ENCODE peak calls at places on chromosomes 1 and 21, in ten cellular contexts. X is HFF-Myc; J is psoas muscle; D is PC-3; L is NB4; R is left lung; M is CD8-positive, alpha-beta T cell; N is endodermal cell; G is kidney epithelial cell; W is A549. C is an unnamed sample.

GRCh38 chr1:9244501-9245229 is 10.1 kb downstream of the H6PD start:
- DNase-seq in M (no peak), R (no peak), L (peak; percentile 79), N (no peak), X (no peak), G (no peak), J (no peak), W (no peak), D (no peak), C (peak; percentile 14)

GRCh38 chr1:88998716-88999115 is 6.3 kb upstream of the KYAT3 start:
- DNase-seq in X (peak; percentile 63), W (peak; percentile 21), M (no peak), G (no peak), D (peak; percentile 93), R (no peak), L (peak; percentile 77), J (no peak), N (no peak), C (peak; percentile 77)

GRCh38 chr1:154938604-154939399 is 2.3 kb upstream of the PMVK start:
- DNase-seq in W (no peak), G (no peak), M (no peak), L (no peak), D (peak; percentile 55), X (no peak), J (no peak), N (no peak), R (no peak), C (no peak)

GRCh38 chr1:232142403-232143314 is 487.3 kb downstream of the SIPA1L2 start:
- DNase-seq in W (peak; percentile 31), N (peak; percentile 53), X (no peak), D (peak; percentile 71), M (no peak), L (no peak), G (no peak), J (no peak), R (no peak), C (peak; percentile 91)

GRCh38 chr1:243399561-243400155 is 143.8 kb downstream of the SDCCAG8 start:
- DNase-seq in L (no peak), M (no peak), G (no peak), N (no peak), W (no peak), X (no peak), R (no peak), J (no peak), D (no peak), C (no peak)

GRCh38 chr1:228059536-228060457 is 22.7 kb upstream of the ARF1 start:
- DNase-seq in M (peak; percentile 75), N (peak; percentile 100), G (no peak), D (peak; percentile 94), J (peak; percentile 65), L (no peak), X (no peak), R (peak; percentile 96), W (peak; percentile 73), C (no peak)

GRCh38 chr1:207925210-207925609 is 14.3 kb upstream of the CD34 start:
- DNase-seq in D (no peak), N (peak; percentile 75), R (no peak), G (no peak), J (peak; percentile 73), W (no peak), L (no peak), M (no peak), X (no peak), C (peak; percentile 22)

GRCh38 chr1:47688631-47689296 is 250.9 kb downstream of the FOXD2 start:
- DNase-seq in X (no peak), G (no peak), D (no peak), N (peak; percentile 45), W (no peak), L (no peak), R (no peak), M (no peak), J (no peak), C (no peak)

GRCh38 chr21:41953831-41954653 is at the start of gene C2CD2:
- DNase-seq in G (no peak), R (peak; percentile 72), D (peak; percentile 79), L (peak; percentile 77), W (peak; percentile 47), J (peak; percentile 80), M (no peak), X (peak; percentile 42), N (peak; percentile 89), C (peak; percentile 59)

DNA sequence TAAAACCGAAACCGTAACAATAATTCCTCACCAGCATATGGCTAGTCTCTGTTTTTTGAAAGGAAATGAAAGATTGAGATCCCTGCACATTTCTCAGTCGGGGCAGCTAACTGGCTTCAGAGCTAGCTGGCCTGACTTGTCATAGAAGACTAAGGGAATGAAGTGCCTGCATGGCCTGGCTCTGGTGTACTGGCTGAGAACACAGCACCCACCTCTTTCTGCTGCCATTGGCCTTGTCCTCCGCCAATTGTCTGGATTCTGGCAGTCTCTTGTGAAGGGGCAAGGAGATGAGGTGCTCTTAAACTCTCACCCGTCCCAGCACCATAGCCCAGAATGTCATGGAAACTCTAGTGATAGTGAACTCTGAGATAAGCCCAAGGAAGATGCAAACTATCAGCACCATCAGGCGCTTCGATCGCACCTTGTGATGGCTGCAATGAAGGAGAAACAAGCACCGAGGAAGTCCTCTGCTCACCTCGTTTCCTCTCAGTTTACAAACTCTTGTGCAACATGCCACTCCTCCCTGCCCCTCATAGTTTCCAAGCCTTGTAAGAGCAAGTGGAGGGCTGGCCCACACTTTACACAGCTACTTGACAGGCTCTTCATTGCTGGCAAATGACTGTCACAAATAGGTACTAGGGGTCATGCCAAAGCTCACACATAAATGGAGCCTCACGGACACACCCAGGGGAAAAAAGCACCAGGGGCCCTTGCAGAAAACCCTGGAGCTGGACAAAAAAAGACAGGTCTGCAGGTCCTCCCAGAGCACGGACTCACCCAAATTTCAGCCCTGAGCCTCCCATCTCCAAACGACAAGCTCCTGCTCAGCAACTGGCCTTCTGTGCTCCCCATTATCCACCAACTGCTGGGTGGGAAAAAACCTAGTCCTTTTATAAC is 16.4 kb downstream of the INPP5B start:
- DNase-seq in L (peak; percentile 88), R (peak; percentile 67), X (no peak), W (no peak), D (peak; percentile 22), G (no peak), J (no peak), M (peak; percentile 55), N (no peak), C (no peak)
- H3K4me3 ChIP-seq in L (peak overlapping the region; percentile 91), R (peak overlapping the region; percentile 74), X (peak overlapping the region; percentile 65), W (peak overlapping the region; percentile 73), D (peak overlapping the region; percentile 84), G (peak overlapping the region; percentile 83), J (peak overlapping the region; percentile 83), M (peak overlapping the region; percentile 79), N (peak overlapping the region; percentile 92), C (no peak overlapping the region)

GRCh38 chr1:27154469-27154990 is 395 bp downstream of the SLC9A1 start:
- DNase-seq in J (no peak), W (no peak), N (no peak), R (no peak), D (no peak), M (no peak), L (no peak), G (no peak), X (no peak), C (no peak)
- H3K4me3 ChIP-seq in J (peak overlapping the region; percentile 78), W (peak overlapping the region; percentile 91), N (peak overlapping the region; percentile 86), R (peak overlapping the region; percentile 72), D (peak overlapping the region; percentile 81), M (peak overlapping the region; percentile 83), L (peak overlapping the region; percentile 70), G (peak overlapping the region; percentile 64), X (peak overlapping the region; percentile 58), C (peak overlapping the region; percentile 61)

GRCh38 chr1:25623731-25624130 is 7.1 kb downstream of the MAN1C1 start:
- DNase-seq in M (no peak), N (no peak), L (no peak), X (no peak), D (no peak), G (no peak), J (no peak), R (no peak), W (no peak), C (no peak)

GRCh38 chr1:25623007-25623406 is 6.4 kb downstream of the MAN1C1 start:
- DNase-seq in X (no peak), J (no peak), G (no peak), N (no peak), D (no peak), W (no peak), L (no peak), M (no peak), R (no peak), C (no peak)

GRCh38 chr1:25622526-25622925 is 5.9 kb downstream of the MAN1C1 start:
- DNase-seq in M (peak; percentile 66), R (no peak), D (no peak), X (no peak), L (no peak), N (peak; percentile 31), J (no peak), W (no peak), G (no peak), C (no peak)

GRCh38 chr1:25624604-25625003 is 8.0 kb downstream of the MAN1C1 start:
- DNase-seq in L (no peak), G (no peak), D (no peak), N (no peak), M (no peak), W (no peak), X (no peak), J (no peak), R (no peak), C (no peak)

GRCh38 chr1:25624155-25624554 is 7.6 kb downstream of the MAN1C1 start:
- DNase-seq in M (no peak), X (no peak), G (no peak), W (no peak), D (no peak), L (peak; percentile 72), J (no peak), N (no peak), R (no peak), C (no peak)
- H3K4me3 ChIP-seq in M (no peak overlapping the region), X (no peak overlapping the region), G (no peak overlapping the region), W (no peak overlapping the region), D (no peak overlapping the region), L (no peak overlapping the region), J (no peak overlapping the region), N (no peak overlapping the region), R (no peak overlapping the region), C (no peak overlapping the region)

GRCh38 chr1:43569175-43569574 is 38.5 kb downstream of the PTPRF start:
- DNase-seq in X (no peak), L (no peak), J (no peak), W (no peak), M (no peak), G (no peak), R (no peak), N (no peak), D (no peak), C (no peak)

GRCh38 chr1:43566382-43567035 is 35.8 kb downstream of the PTPRF start:
- DNase-seq in J (no peak), L (no peak), W (no peak), N (no peak), G (no peak), X (no peak), M (no peak), R (no peak), D (no peak), C (no peak)

GRCh38 chr1:43565600-43566360 is 35.1 kb downstream of the PTPRF start:
- DNase-seq in D (no peak), W (no peak), R (peak; percentile 61), M (no peak), X (no peak), J (peak; percentile 61), N (peak; percentile 89), G (no peak), L (peak; percentile 45), C (peak; percentile 39)

GRCh38 chr1:43563779-43564616 is 33.3 kb downstream of the PTPRF start:
- DNase-seq in J (no peak), G (no peak), X (no peak), N (no peak), M (no peak), D (no peak), L (no peak), W (no peak), R (no peak), C (no peak)

GRCh38 chr1:43564617-43565348 is 34.1 kb downstream of the PTPRF start:
- DNase-seq in N (no peak), J (no peak), L (no peak), M (no peak), R (no peak), X (no peak), G (no peak), D (no peak), W (no peak), C (no peak)
- H3K4me3 ChIP-seq in N (no peak overlapping the region), J (peak overlapping the region; percentile 69), L (no peak overlapping the region), M (peak overlapping the region; percentile 48), R (no peak overlapping the region), X (no peak overlapping the region), G (no peak overlapping the region), D (no peak overlapping the region), W (no peak overlapping the region), C (no peak overlapping the region)

C was measured in astrocyte of the spinal cord.